ENCODE peak calls at places on chromosome 16, in nine cellular contexts. B is colonic mucosa, J is mammary epithelial cell, E is cardiac fibroblast, H is sigmoid colon, F is psoas muscle, Y is foreskin fibroblast, D is mesothelial cell of epicardium, T is mucosa of descending colon. M is an unnamed sample.

GRCh38 chr16:48635199-48635718 is 25.3 kb upstream of the N4BP1 start:
- DNase-seq in D (no peak), E (no peak), B (no peak), Y (no peak), H (peak; percentile 14), T (no peak), J (no peak), F (no peak), M (no peak)

GRCh38 chr16:52068447-52069074 is 478.4 kb downstream of the TOX3 start:
- DNase-seq in F (no peak), J (peak; percentile 10), B (peak; percentile 31), T (no peak), H (no peak), D (no peak), Y (no peak), E (peak; percentile 9), M (peak; percentile 64)

GRCh38 chr16:30850246-30850645 is 43.6 kb downstream of the BCL7C start:
- DNase-seq in D (no peak), F (no peak), E (peak; percentile 18), J (no peak), B (no peak), Y (no peak), H (no peak), T (no peak), M (no peak)

GRCh38 chr16:23280483-23280967 is 21.6 kb upstream of the SCNN1B start:
- DNase-seq in F (no peak), E (no peak), Y (peak; percentile 29), T (no peak), B (no peak), H (no peak), J (peak; percentile 90), D (no peak), M (no peak)

GRCh38 chr16:1745900-1746692 is 25.2 kb downstream of the NME3 start:
- DNase-seq in D (no peak), F (no peak), Y (peak; percentile 35), J (no peak), B (no peak), T (no peak), E (peak; percentile 84), H (no peak), M (no peak)

GRCh38 chr16:2912330-2913199 is 834 bp downstream of the FLYWCH1 start:
- DNase-seq in D (peak; percentile 53), T (peak; percentile 75), J (peak; percentile 44), Y (peak; percentile 67), H (peak; percentile 80), B (peak; percentile 47), E (peak; percentile 74), F (peak; percentile 72), M (peak; percentile 21)

GRCh38 chr16:4535627-4536108 is 2.9 kb downstream of the CDIP1 start:
- DNase-seq in H (no peak), T (no peak), J (no peak), B (no peak), E (no peak), Y (no peak), F (no peak), D (no peak), M (no peak)

GRCh38 chr16:11258553-11259287 is 2.7 kb upstream of the SOCS1 start:
- DNase-seq in Y (peak; percentile 57), H (peak; percentile 72), D (no peak), T (peak; percentile 70), B (peak; percentile 74), J (no peak), E (peak; percentile 6), F (peak; percentile 76), M (no peak)

GRCh38 chr16:74078877-74079586 is 217.6 kb upstream of the PSMD7 start:
- DNase-seq in Y (no peak), H (no peak), D (no peak), F (no peak), B (no peak), T (no peak), J (no peak), E (no peak), M (no peak)

GRCh38 chr16:56788435-56788834 is 58.5 kb downstream of the NUP93 start:
- DNase-seq in B (no peak), T (no peak), J (no peak), E (no peak), Y (no peak), D (no peak), H (no peak), F (no peak), M (no peak)

GRCh38 chr16:89938636-89938885 is 10.0 kb upstream of the DEF8 start:
- DNase-seq in B (no peak), E (no peak), T (no peak), D (no peak), J (no peak), F (no peak), Y (no peak), H (no peak), M (no peak)

GRCh38 chr16:89599451-89599858 is 14.0 kb upstream of the DPEP1 start:
- DNase-seq in E (no peak), Y (peak; percentile 56), B (peak; percentile 53), D (no peak), J (peak; percentile 41), F (no peak), T (no peak), H (no peak), M (peak; percentile 64)

GRCh38 chr16:76766538-76766937 is 424.5 kb upstream of the MON1B start:
- DNase-seq in D (no peak), Y (no peak), H (no peak), F (no peak), E (no peak), T (no peak), B (no peak), J (no peak), M (no peak)

GRCh38 chr16:12833939-12834338 is 30.3 kb upstream of the CPPED1 start:
- DNase-seq in J (peak; percentile 54), B (no peak), F (no peak), T (no peak), D (no peak), E (peak; percentile 9), Y (peak; percentile 49), H (no peak), M (peak; percentile 37)

GRCh38 chr16:30748634-30749445 is 615 bp downstream of the PHKG2 start:
- DNase-seq in Y (peak; percentile 78), T (no peak), J (peak; percentile 32), H (peak; percentile 83), E (peak; percentile 47), F (peak; percentile 71), B (peak; percentile 46), D (no peak), M (peak; percentile 50)

GRCh38 chr16:4298761-4299522 is 16.9 kb upstream of the GLIS2 start:
- DNase-seq in H (peak; percentile 89), T (peak; percentile 90), B (peak; percentile 88), E (peak; percentile 94), F (peak; percentile 82), Y (peak; percentile 98), J (peak; percentile 88), D (peak; percentile 85), M (peak; percentile 97)

GRCh38 chr16:87556941-87557459 is 45.3 kb upstream of the JPH3 start:
- DNase-seq in F (peak; percentile 70), T (no peak), J (no peak), Y (peak; percentile 60), D (no peak), B (peak; percentile 30), E (peak; percentile 31), H (peak; percentile 77), M (no peak)

GRCh38 chr16:46673320-46674013 is 15.5 kb downstream of the VPS35 start:
- DNase-seq in E (peak; percentile 77), J (peak; percentile 52), T (no peak), B (no peak), D (no peak), F (no peak), H (no peak), Y (peak; percentile 68), M (peak; percentile 57)

GRCh38 chr16:67179421-67180080 is 4.2 kb downstream of the MATCAP1 start:
- DNase-seq in B (no peak), D (no peak), T (no peak), J (no peak), H (no peak), Y (peak; percentile 37), F (no peak), E (no peak), M (no peak)
- TF ChIP-seq CTCF in B (no peak), D (no peak), T (no peak), J (peak; percentile 11), H (no peak), Y (no peak), F (no peak), E (no peak), M (no peak)

DNA sequence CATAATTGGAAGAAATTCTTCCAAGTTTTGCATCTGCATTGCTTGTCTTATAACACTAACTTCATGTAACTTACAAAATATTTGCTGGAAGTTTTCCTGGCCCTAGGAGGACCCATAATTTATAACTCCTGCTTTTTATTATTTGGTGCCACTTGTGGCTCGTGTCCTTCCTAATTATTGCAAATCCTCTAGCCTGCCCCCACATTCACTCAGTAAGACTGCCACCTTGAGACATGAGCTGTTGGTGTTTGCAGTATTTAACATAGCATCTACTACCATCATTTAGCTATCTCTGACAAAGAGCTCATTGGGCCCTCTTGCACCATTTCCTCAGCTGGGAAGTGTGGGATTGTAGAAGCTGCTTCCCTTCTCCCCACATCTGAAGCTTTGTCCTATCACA is 49.5 kb downstream of the FTO start:
- DNase-seq in D (no peak), F (no peak), J (no peak), B (no peak), Y (no peak), H (no peak), T (no peak), E (no peak), M (no peak)
- TF ChIP-seq CTCF in D (no peak), F (no peak), J (no peak), B (no peak), Y (no peak), H (no peak), T (no peak), E (no peak), M (no peak)

GRCh38 chr16:84703671-84704070 is 3.9 kb downstream of the USP10 start:
- DNase-seq in F (no peak), B (no peak), J (no peak), T (no peak), E (no peak), H (peak; percentile 15), Y (no peak), D (no peak), M (no peak)

GRCh38 chr16:84704253-84704652 is 4.5 kb downstream of the USP10 start:
- DNase-seq in B (no peak), T (no peak), F (no peak), D (no peak), J (no peak), Y (no peak), H (no peak), E (no peak), M (no peak)

GRCh38 chr16:84699712-84700517 is at the start of gene USP10:
- DNase-seq in J (peak; percentile 66), B (peak; percentile 79), H (peak; percentile 84), E (peak; percentile 65), F (peak; percentile 89), D (peak; percentile 90), Y (peak; percentile 87), T (peak; percentile 87), M (peak; percentile 91)

GRCh38 chr16:84699147-84699711 is 571 bp upstream of the USP10 start:
- DNase-seq in D (peak; percentile 43), B (peak; percentile 39), E (no peak), J (peak; percentile 12), F (no peak), Y (no peak), H (peak; percentile 34), T (no peak), M (peak; percentile 33)

GRCh38 chr16:84700518-84701277 is 898 bp downstream of the USP10 start:
- DNase-seq in D (no peak), T (no peak), F (no peak), E (peak; percentile 27), J (peak; percentile 35), B (peak; percentile 38), Y (peak; percentile 41), H (peak; percentile 62), M (no peak)
- TF ChIP-seq CTCF in D (no peak), T (no peak), F (no peak), E (no peak), J (no peak), B (no peak), Y (no peak), H (no peak), M (no peak)

GRCh38 chr16:68382296-68382718 is 66.0 kb downstream of the SMPD3 start:
- DNase-seq in Y (no peak), J (no peak), H (no peak), B (peak; percentile 85), D (no peak), E (no peak), F (no peak), T (peak; percentile 84), M (peak; percentile 23)
- TF ChIP-seq CTCF in Y (no peak), J (no peak), H (no peak), B (peak; percentile 66), D (peak; percentile 40), E (peak; percentile 30), F (no peak), T (peak; percentile 46), M (peak; percentile 72)

M was measured in Calu3.